ENCODE peak calls at places on chromosomes 16 and 17, in four cellular contexts. O is thoracic aorta, B is suprapubic skin, D is Ammon's horn. V is an unnamed sample.
A peak's percentile ranks its signal among the peaks of the same experiment; 100 is the strongest.

GRCh38 chr16:55566432-55567175 is at the start of gene CAPNS2:
- DNase-seq in O (no peak), D (no peak), B (no peak), V (no peak)

GRCh38 chr17:58412064-58412703 is 5.2 kb downstream of the RNF43 start:
- DNase-seq in B (no peak), O (no peak), D (no peak), V (no peak)

GRCh38 chr16:84131118-84131517 is 13.9 kb downstream of the HSDL1 start:
- DNase-seq in O (no peak), D (no peak), B (no peak), V (no peak)

GRCh38 chr17:29705352-29705751 is 82.6 kb upstream of the CORO6 start:
- DNase-seq in D (no peak), B (no peak), O (no peak), V (no peak)

GRCh38 chr17:64180089-64180488 is 50.1 kb upstream of the ERN1 start:
- DNase-seq in O (no peak), D (no peak), B (no peak), V (no peak)

GRCh38 chr16:28292731-28293588 is 635 bp downstream of the SBK1 start:
- DNase-seq in O (no peak), B (no peak), D (no peak), V (no peak)

GRCh38 chr17:21304091-21304490 is 19.6 kb downstream of the MAP2K3 start:
- DNase-seq in B (peak; percentile 60), O (no peak), D (no peak), V (no peak)

GRCh38 chr17:17235212-17236174 is 1.5 kb downstream of the FLCN start:
- DNase-seq in O (no peak), D (peak; percentile 41), B (no peak), V (peak; percentile 62)

GRCh38 chr16:22386976-22387375 is 12.6 kb upstream of the CDR2 start:
- DNase-seq in D (no peak), B (no peak), O (no peak), V (peak; percentile 92)

GRCh38 chr16:87560428-87561199 is 41.7 kb upstream of the JPH3 start:
- DNase-seq in D (no peak), B (peak; percentile 82), O (no peak), V (no peak)